ENCODE peak calls at places on chromosome 9, in six cellular contexts. X is NAMALWA, Q is amygdala, N is fibroblast of the conjunctiva, R is transverse colon, H is GM23248. D is an unnamed sample.

GRCh38 chr9:20242767-20243166 is 379.5 kb downstream of the MLLT3 start:
- DNase-seq in Q (no peak), N (no peak), H (no peak), R (no peak), X (peak), D (no peak)

GRCh38 chr9:21800931-21801682 is 1.3 kb upstream of the MTAP start:
- DNase-seq in Q (no peak), H (no peak), R (no peak), X (no peak), N (no peak), D (no peak)

GRCh38 chr9:80899208-80899607 is 790.1 kb downstream of the TLE1 start:
- DNase-seq in H (no peak), N (no peak), Q (no peak), X (no peak), R (no peak), D (no peak)

GRCh38 chr9:12703996-12704395 is 10.8 kb downstream of the TYRP1 start:
- DNase-seq in R (no peak), H (no peak), N (no peak), X (no peak), Q (no peak), D (no peak)

GRCh38 chr9:125810161-125810560 is 63.0 kb downstream of the PBX3 start:
- DNase-seq in N (no peak), X (no peak), Q (no peak), R (no peak), H (no peak), D (no peak)

GRCh38 chr9:16119861-16120641 is 567.2 kb downstream of the CCDC171 start:
- DNase-seq in X (no peak), N (no peak), H (no peak), Q (no peak), R (no peak), D (no peak)

GRCh38 chr9:114431770-114432169 is 44.0 kb upstream of the AKNA start:
- DNase-seq in H (no peak), N (no peak), Q (no peak), X (no peak), R (no peak), D (no peak)

GRCh38 chr9:123399803-123400378 is 43.9 kb downstream of the CRB2 start:
- DNase-seq in H (peak), R (peak), X (peak), Q (no peak), N (no peak), D (no peak)

GRCh38 chr9:16063241-16063591 is 510.4 kb downstream of the CCDC171 start:
- DNase-seq in H (no peak), N (no peak), R (no peak), Q (no peak), X (no peak), D (no peak)

D was measured in T1000.